ENCODE peak calls at places on chromosomes 12 and 14, in nine cellular contexts. S is HuH-7.5; Q is ecto neural progenitor cell; X is activated naive CD4-positive, alpha-beta T cell treated with Interleukin-2 at 50 U/mL for 16 hours; C is CD4-positive, alpha-beta T cell; F is GM12865; O is uterus; E is NCI-H1092; L is activated CD4-positive, alpha-beta T cell treated with anti-CD3 and anti-CD28 coated beads, Interleukin-2, amount 50 U/mL, for 1 hour. M is an unnamed sample.

GRCh38 chr12:953776-954175 is 4.3 kb upstream of the RAD52 start:
- DNase-seq in S (no peak), Q (no peak), X (peak), C (no peak), F (no peak), O (no peak), E (no peak), L (no peak), M (no peak)

GRCh38 chr12:46788247-46788887 is 37.4 kb downstream of the SLC38A4 start:
- DNase-seq in S (no peak), Q (no peak), X (no peak), C (no peak), F (no peak), O (no peak), E (no peak), L (no peak), M (no peak)

GRCh38 chr14:69246331-69246730 is 13.6 kb upstream of the GALNT16 start:
- DNase-seq in S (no peak), Q (no peak), X (no peak), C (no peak), F (no peak), O (no peak), E (no peak), L (no peak), M (no peak)

GRCh38 chr12:65918057-65918456 is 93.8 kb downstream of the HMGA2 start:
- DNase-seq in S (no peak), Q (no peak), X (no peak), C (no peak), F (peak), O (no peak), E (no peak), L (no peak), M (no peak)

GRCh38 chr14:64191756-64192155 is 102.4 kb downstream of the ESR2 start:
- DNase-seq in S (no peak), Q (no peak), X (no peak), C (no peak), F (no peak), O (no peak), E (no peak), L (no peak), M (no peak)

GRCh38 chr14:52299692-52300278 is 14.3 kb upstream of the PTGER2 start:
- DNase-seq in S (peak), Q (no peak), X (no peak), C (no peak), F (peak), O (no peak), E (peak), L (no peak), M (peak)

GRCh38 chr14:70808402-70809237 is 693 bp downstream of the MAP3K9 start:
- DNase-seq in S (peak), Q (peak), X (peak), C (no peak), F (peak), O (no peak), E (no peak), L (peak), M (no peak)

GRCh38 chr12:105485926-105486325 is 155.4 kb downstream of the C12orf75 start:
- DNase-seq in S (no peak), Q (no peak), X (no peak), C (no peak), F (no peak), O (no peak), E (no peak), L (no peak), M (no peak)

GRCh38 chr14:74882103-74882920 is 596 bp downstream of the DLST start:
- DNase-seq in S (peak), Q (no peak), X (peak), C (peak), F (peak), O (peak), E (no peak), L (peak), M (peak)

GRCh38 chr12:70619471-70620152 is 17.6 kb downstream of the PTPRB start:
- DNase-seq in S (no peak), Q (no peak), X (no peak), C (no peak), F (no peak), O (no peak), E (no peak), L (no peak), M (no peak)

GRCh38 chr12:127628655-127629054 is 638.3 kb upstream of the TMEM132C start:
- DNase-seq in S (no peak), Q (no peak), X (no peak), C (no peak), F (no peak), O (no peak), E (no peak), L (no peak), M (no peak)

GRCh38 chr14:22558221-22558913 is 30.7 kb downstream of the DAD1 start:
- DNase-seq in S (no peak), Q (no peak), X (peak), C (no peak), F (peak), O (no peak), E (no peak), L (peak), M (no peak)

GRCh38 chr14:75170797-75171196 is 5.6 kb downstream of the TMED10 start:
- DNase-seq in S (no peak), Q (no peak), X (no peak), C (no peak), F (no peak), O (no peak), E (no peak), L (no peak), M (no peak)

GRCh38 chr14:32711103-32711680 is 227.5 kb upstream of the NPAS3 start:
- DNase-seq in S (peak), Q (no peak), X (no peak), C (no peak), F (peak), O (no peak), E (peak), L (no peak), M (peak)

GRCh38 chr14:76011959-76012802 is 26.6 kb downstream of the IFT43 start:
- DNase-seq in S (no peak), Q (no peak), X (no peak), C (no peak), F (no peak), O (peak), E (no peak), L (no peak), M (no peak)

GRCh38 chr12:52909796-52910195 is 4.9 kb upstream of the KRT8 start:
- DNase-seq in S (no peak), Q (no peak), X (no peak), C (no peak), F (no peak), O (no peak), E (no peak), L (no peak), M (no peak)

GRCh38 chr14:76776306-76777251 is 15.3 kb downstream of the VASH1 start:
- DNase-seq in S (no peak), Q (peak), X (no peak), C (no peak), F (no peak), O (peak), E (no peak), L (no peak), M (peak)

GRCh38 chr12:62291888-62292760 is 31.9 kb downstream of the USP15 start:
- DNase-seq in S (no peak), Q (no peak), X (no peak), C (no peak), F (no peak), O (no peak), E (no peak), L (no peak), M (no peak)

GRCh38 chr12:92796650-92797049 is 93.9 kb downstream of the PLEKHG7 start:
- DNase-seq in S (no peak), Q (no peak), X (no peak), C (no peak), F (no peak), O (no peak), E (no peak), L (no peak), M (no peak)

GRCh38 chr12:19915392-19916192 is 452.7 kb upstream of the PDE3A start:
- DNase-seq in S (no peak), Q (no peak), X (no peak), C (no peak), F (peak), O (no peak), E (peak), L (no peak), M (peak)

GRCh38 chr12:110762891-110763290 is 20.2 kb upstream of the PPP1CC start:
- DNase-seq in S (no peak), Q (no peak), X (no peak), C (no peak), F (no peak), O (no peak), E (no peak), L (no peak), M (no peak)

GRCh38 chr12:120453977-120454376 is 7.7 kb downstream of the GATC start:
- DNase-seq in S (peak), Q (no peak), X (no peak), C (no peak), F (peak), O (no peak), E (no peak), L (no peak), M (peak)

GRCh38 chr14:104388011-104388521 is 191.5 kb upstream of the C14orf180 start:
- DNase-seq in S (no peak), Q (peak), X (peak), C (no peak), F (no peak), O (no peak), E (no peak), L (no peak), M (no peak)

GRCh38 chr12:124059752-124060151 is 86.7 kb downstream of the ZNF664 start:
- DNase-seq in S (no peak), Q (no peak), X (no peak), C (no peak), F (no peak), O (no peak), E (no peak), L (no peak), M (no peak)

GRCh38 chr14:26729851-26730250 is 132.0 kb upstream of the NOVA1 start:
- DNase-seq in S (no peak), Q (no peak), X (no peak), C (no peak), F (no peak), O (no peak), E (no peak), L (no peak), M (no peak)

GRCh38 chr14:98171654-98172053 is 1100.3 kb downstream of the BCL11B start:
- DNase-seq in S (no peak), Q (no peak), X (no peak), C (no peak), F (no peak), O (no peak), E (no peak), L (no peak), M (no peak)